ENCODE peak calls at places on chromosomes 16 and 17, in seven cellular contexts. N is GM12878, J is HCT116, E is SK-N-SH, U is K562, Z is H1, W is HepG2. I is an unnamed sample.

GRCh38 chr16:29702307-29702706 is 23.3 kb downstream of the QPRT start:
- DNase-seq in Z (no peak), N (peak), E (no peak), W (no peak), J (no peak), U (no peak), I (no peak)

GRCh38 chr17:67718325-67718941 is 697 bp downstream of the NOL11 start:
- DNase-seq in J (no peak), U (peak), E (peak), N (no peak), W (peak), Z (no peak), I (peak)

GRCh38 chr16:66900721-66901441 is 17.8 kb downstream of the CDH16 start:
- DNase-seq in W (no peak), N (no peak), E (peak), Z (no peak), J (no peak), U (peak), I (no peak)

GRCh38 chr17:1883536-1883935 is 53.7 kb downstream of the RPA1 start:
- DNase-seq in J (no peak), W (no peak), Z (no peak), U (no peak), E (no peak), N (no peak), I (no peak)

GRCh38 chr17:27630607-27631408 is at the start of gene LGALS9:
- DNase-seq in Z (no peak), J (no peak), U (no peak), W (no peak), N (peak), E (no peak), I (peak)

GRCh38 chr16:58094791-58095574 is 34.2 kb downstream of the CFAP20 start:
- DNase-seq in U (no peak), J (no peak), W (no peak), Z (no peak), E (no peak), N (no peak), I (no peak)

GRCh38 chr17:12584727-12585126 is 81.0 kb upstream of the MYOCD start:
- DNase-seq in N (no peak), Z (no peak), J (no peak), W (no peak), E (no peak), U (no peak), I (no peak)

GRCh38 chr17:2057130-2057713 is 2.3 kb downstream of the HIC1 start:
- DNase-seq in W (no peak), U (no peak), Z (no peak), E (no peak), N (no peak), J (no peak), I (no peak)

GRCh38 chr17:55561973-55562495 is 50.8 kb upstream of the SMIM36 start:
- DNase-seq in W (no peak), J (no peak), U (no peak), E (no peak), Z (no peak), N (no peak), I (no peak)

GRCh38 chr16:50297301-50298074 is 31.1 kb downstream of the ADCY7 start:
- DNase-seq in U (no peak), N (no peak), J (no peak), E (peak), W (peak), Z (no peak), I (no peak)

GRCh38 chr17:43908111-43908721 is 880 bp upstream of the MPP2 start:
- DNase-seq in J (peak), N (no peak), E (peak), Z (no peak), W (no peak), U (peak), I (peak)
- TF ChIP-seq JUND in J (no peak), N (no peak), E (no peak), Z (no peak), W (no peak), U (no peak), I (no peak)

GRCh38 chr16:81707411-81708321 is 71.4 kb upstream of the PLCG2 start:
- DNase-seq in N (no peak), U (no peak), J (no peak), E (no peak), Z (no peak), W (no peak), I (no peak)
- TF ChIP-seq JUND in N (no peak), U (no peak), J (peak), E (no peak), Z (no peak), W (no peak), I (no peak)

GRCh38 chr17:81004336-81005015 is 12.8 kb downstream of the CHMP6 start:
- DNase-seq in N (no peak), E (peak), U (no peak), J (no peak), W (no peak), Z (no peak), I (no peak)
- TF ChIP-seq JUND in N (no peak), E (no peak), U (no peak), J (no peak), W (no peak), Z (no peak), I (no peak)

GRCh38 chr17:65349916-65350315 is 211.5 kb downstream of the AXIN2 start:
- DNase-seq in Z (no peak), J (no peak), E (no peak), N (no peak), W (no peak), U (no peak), I (no peak)
- TF ChIP-seq JUND in Z (no peak), J (no peak), E (no peak), N (no peak), W (no peak), U (no peak), I (no peak)

I was measured in T47D.